ENCODE peak calls at places on chromosomes 4 and X, in ten cellular contexts. T, G, Z, K, F, I, E, C, B and R are unnamed samples. For H3K4me1, the result is how much of the 10 kb centered on the place peaks cover.

GRCh38 chrX:38275615-38276014 is 51.7 kb downstream of the RPGR start:
- DNase-seq in E (no peak), F (no peak), I (peak), Z (no peak), K (no peak), C (no peak), G (peak), T (no peak), B (no peak), R (no peak)

GRCh38 chrX:17656556-17656955 is 80.7 kb upstream of the SCML1 start:
- DNase-seq in Z (no peak), I (no peak), F (no peak), T (no peak), G (no peak), E (no peak), C (no peak), B (no peak), K (no peak), R (no peak)

GRCh38 chr4:80043534-80043933 is 29.5 kb downstream of the ANTXR2 start:
- DNase-seq in F (no peak), E (no peak), G (no peak), C (no peak), K (no peak), I (no peak), B (no peak), T (no peak), Z (no peak), R (peak)

GRCh38 chr4:102196221-102196620 is 149.1 kb downstream of the SLC39A8 start:
- DNase-seq in C (no peak), E (no peak), G (no peak), F (no peak), B (no peak), K (no peak), T (no peak), I (no peak), Z (no peak), R (no peak)

GRCh38 chrX:113594504-113594903 is 753.9 kb upstream of the AMOT start:
- DNase-seq in F (no peak), G (no peak), K (no peak), E (no peak), Z (no peak), B (no peak), I (no peak), T (no peak), C (no peak), R (no peak)

GRCh38 chrX:123818243-123818642 is 41.6 kb upstream of the XIAP start:
- DNase-seq in C (no peak), F (no peak), T (no peak), G (peak), E (peak), I (peak), K (no peak), Z (no peak), B (no peak), R (no peak)

GRCh38 chrX:138859421-138859820 is 147.9 kb upstream of the FGF13 start:
- DNase-seq in K (no peak), I (no peak), F (no peak), C (no peak), T (no peak), B (no peak), G (no peak), Z (no peak), E (no peak), R (no peak)

GRCh38 chr4:169849456-169849855 is 91.7 kb upstream of the HPF1 start:
- DNase-seq in I (no peak), T (no peak), K (no peak), F (no peak), B (no peak), E (no peak), Z (no peak), G (no peak), C (no peak), R (no peak)

GRCh38 chrX:104113237-104113965 is 1.1 kb downstream of the ZCCHC18 start:
- DNase-seq in E (peak), Z (no peak), K (no peak), G (peak), I (peak), T (peak), C (peak), B (peak), F (peak), R (peak)

GRCh38 chr4:27861802-27862201 is 1001.2 kb downstream of the STIM2 start:
- DNase-seq in E (no peak), F (no peak), Z (no peak), C (no peak), T (no peak), I (no peak), B (no peak), G (no peak), K (no peak), R (no peak)

GRCh38 chr4:27861381-27861787 is 1000.7 kb downstream of the STIM2 start:
- DNase-seq in T (no peak), I (peak), B (no peak), E (peak), K (no peak), F (peak), Z (no peak), G (peak), C (no peak), R (no peak)
- TF ChIP-seq CTCF in T (no peak), I (peak), B (no peak), E (peak), K (peak), F (peak), Z (no peak), G (peak), C (no peak), R (no peak)

GRCh38 chrX:31392541-31392940 is 320.7 kb upstream of the FTHL17 start:
- DNase-seq in I (no peak), Z (no peak), B (no peak), F (no peak), G (no peak), K (no peak), E (no peak), C (no peak), T (no peak), R (no peak)

GRCh38 chrX:31397119-31397518 is 325.3 kb upstream of the FTHL17 start:
- DNase-seq in G (no peak), C (no peak), E (no peak), Z (no peak), B (no peak), I (no peak), K (no peak), T (no peak), F (no peak), R (no peak)
- TF ChIP-seq EP300 in G (no peak), C (no peak), E (no peak), Z (no peak), B (no peak), I (no peak), K (no peak), T (no peak), F (no peak), R (no peak)

GRCh38 chr4:152098365-152099060 is 337.7 kb upstream of the GATB start:
- DNase-seq in K (no peak), G (no peak), C (no peak), I (no peak), E (no peak), F (no peak), Z (no peak), B (no peak), T (no peak), R (no peak)

GRCh38 chr4:152100378-152101201 is 339.8 kb upstream of the GATB start:
- DNase-seq in F (no peak), G (no peak), T (peak), K (no peak), C (no peak), E (peak), Z (no peak), I (no peak), B (no peak), R (no peak)

GRCh38 chr4:152099555-152099954 is 338.7 kb upstream of the GATB start:
- DNase-seq in C (no peak), T (no peak), G (no peak), Z (no peak), I (no peak), F (no peak), B (no peak), K (no peak), E (no peak), R (no peak)

GRCh38 chr4:152097371-152097770 is 336.6 kb upstream of the GATB start:
- DNase-seq in E (no peak), I (no peak), F (no peak), T (no peak), G (no peak), K (no peak), C (no peak), B (no peak), Z (no peak), R (no peak)

DNA sequence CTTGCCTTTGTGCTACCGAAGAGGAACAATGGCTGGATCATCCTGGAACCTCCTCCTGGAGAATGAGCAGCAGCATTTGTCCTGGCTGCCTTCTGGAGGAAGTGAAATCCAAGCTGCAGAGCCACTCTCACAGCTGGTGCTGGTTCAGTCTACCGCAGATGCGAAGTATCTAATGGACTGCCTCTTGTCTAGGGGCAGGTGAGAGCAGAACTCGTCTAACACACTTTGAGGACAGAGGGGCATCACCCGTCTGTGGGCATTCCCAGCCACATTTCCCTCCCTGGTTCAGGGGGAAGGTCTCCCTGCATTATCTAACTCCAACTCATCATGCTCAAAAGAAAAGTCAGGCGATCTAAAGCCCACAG is 338.2 kb upstream of the GATB start:
- DNase-seq in C (no peak), E (no peak), F (no peak), I (no peak), K (no peak), B (no peak), G (no peak), T (no peak), Z (no peak), R (no peak)
- H3K4me1 ChIP-seq in C (under half), E (under half), F (under half), I (under half), K (under half), B (under half), G (under half), T (under half), Z (under half), R (under half)

DNA sequence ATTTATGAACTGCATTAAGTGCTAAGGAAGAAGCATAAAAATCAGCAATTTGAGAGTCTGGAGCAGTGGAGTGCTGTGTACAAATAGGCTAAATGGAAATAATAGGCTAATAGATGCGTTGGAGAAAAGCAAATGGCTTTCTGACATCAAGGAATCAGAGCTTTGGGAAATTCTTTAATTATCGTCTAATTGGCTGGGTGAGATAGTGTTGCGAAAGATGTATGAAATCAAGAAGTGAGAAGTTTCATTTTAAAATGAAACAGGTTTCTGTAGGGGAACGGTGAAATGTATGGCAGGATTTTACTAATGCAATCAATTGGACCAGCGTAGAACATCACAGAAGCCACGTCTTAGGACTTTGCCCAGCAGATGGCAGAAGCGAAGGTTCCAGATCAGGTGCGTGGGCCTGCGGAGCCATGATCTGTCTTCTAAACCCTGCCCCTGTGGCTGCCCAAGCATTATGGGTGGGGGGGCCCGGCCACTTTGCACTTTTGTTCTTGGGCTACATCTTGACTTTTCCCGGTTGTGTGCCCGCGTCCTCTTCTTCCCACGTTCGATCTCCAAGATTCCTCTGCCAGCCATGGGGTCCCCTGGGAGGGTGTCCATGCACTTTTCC is 118.5 kb upstream of the SHISA3 start:
- DNase-seq in I (no peak), G (no peak), F (no peak), T (no peak), B (no peak), E (no peak), Z (no peak), K (no peak), C (no peak), R (no peak)
- TF ChIP-seq CTCF in I (peak), G (no peak), F (no peak), T (no peak), B (no peak), E (no peak), Z (no peak), K (no peak), C (peak), R (no peak)